ENCODE peak calls at places on chromosomes 16 and 17, in four cellular contexts. U is dorsolateral prefrontal cortex, H is ascending aorta, P is HFF-Myc. C is an unnamed sample.
A peak's percentile ranks its signal among the peaks of the same experiment; 100 is the strongest.

GRCh38 chr16:57778658-57779057 is 23.6 kb downstream of the KIFC3 start:
- DNase-seq in U (no peak), H (no peak), P (no peak), C (no peak)

GRCh38 chr16:84548971-84549844 is 44.7 kb upstream of the MEAK7 start:
- DNase-seq in U (no peak), H (no peak), P (no peak), C (no peak)

GRCh38 chr16:8963010-8963824 is 489 bp downstream of the USP7 start:
- DNase-seq in U (no peak), H (no peak), P (no peak), C (no peak)

GRCh38 chr16:30741461-30741914 is 6.7 kb upstream of the PHKG2 start:
- DNase-seq in U (no peak), H (no peak), P (peak; percentile 61), C (peak; percentile 92)

GRCh38 chr16:84687715-84688114 is 12.1 kb upstream of the USP10 start:
- DNase-seq in U (no peak), H (no peak), P (no peak), C (peak; percentile 96)

GRCh38 chr16:4376126-4376819 is 4.6 kb downstream of the VASN start:
- DNase-seq in U (peak; percentile 86), H (peak; percentile 78), P (no peak), C (peak; percentile 71)

GRCh38 chr17:16652847-16653366 is 743 bp downstream of the ZNF624 start:
- DNase-seq in U (no peak), H (no peak), P (no peak), C (peak; percentile 18)

GRCh38 chr17:4735825-4736651 is 3.6 kb upstream of the ZMYND15 start:
- DNase-seq in U (no peak), H (no peak), P (no peak), C (peak; percentile 25)

GRCh38 chr17:22138861-22139469 is 446.6 kb downstream of the KCNJ18 start:
- DNase-seq in U (no peak), H (no peak), P (no peak), C (no peak)

GRCh38 chr16:73390936-73391335 is 343.0 kb upstream of the ZFHX3 start:
- DNase-seq in U (no peak), H (no peak), P (no peak), C (no peak)

GRCh38 chr17:44198721-44199552 is 747 bp downstream of the ATXN7L3 start:
- DNase-seq in U (peak; percentile 41), H (no peak), P (no peak), C (peak; percentile 44)

GRCh38 chr17:1627987-1628855 is at the start of gene SLC43A2:
- DNase-seq in U (peak; percentile 88), H (no peak), P (no peak), C (peak; percentile 84)

GRCh38 chr17:45775576-45776011 is 8.5 kb upstream of the CRHR1 start:
- DNase-seq in U (no peak), H (no peak), P (no peak), C (no peak)

GRCh38 chr17:21363776-21364642 is 12.1 kb upstream of the KCNJ12 start:
- DNase-seq in U (no peak), H (no peak), P (no peak), C (no peak)

GRCh38 chr17:29571883-29572681 is 3.6 kb downstream of the TP53I13 start:
- DNase-seq in U (no peak), H (no peak), P (no peak), C (no peak)

GRCh38 chr16:49866533-49867155 is 10.7 kb upstream of the ZNF423 start:
- DNase-seq in U (no peak), H (no peak), P (no peak), C (no peak)

GRCh38 chr16:83390759-83391158 is 417.0 kb upstream of the HSBP1 start:
- DNase-seq in U (no peak), H (no peak), P (no peak), C (peak; percentile 23)

GRCh38 chr16:80208015-80208414 is 332.8 kb upstream of the DYNLRB2 start:
- DNase-seq in U (no peak), H (no peak), P (no peak), C (no peak)

DNA sequence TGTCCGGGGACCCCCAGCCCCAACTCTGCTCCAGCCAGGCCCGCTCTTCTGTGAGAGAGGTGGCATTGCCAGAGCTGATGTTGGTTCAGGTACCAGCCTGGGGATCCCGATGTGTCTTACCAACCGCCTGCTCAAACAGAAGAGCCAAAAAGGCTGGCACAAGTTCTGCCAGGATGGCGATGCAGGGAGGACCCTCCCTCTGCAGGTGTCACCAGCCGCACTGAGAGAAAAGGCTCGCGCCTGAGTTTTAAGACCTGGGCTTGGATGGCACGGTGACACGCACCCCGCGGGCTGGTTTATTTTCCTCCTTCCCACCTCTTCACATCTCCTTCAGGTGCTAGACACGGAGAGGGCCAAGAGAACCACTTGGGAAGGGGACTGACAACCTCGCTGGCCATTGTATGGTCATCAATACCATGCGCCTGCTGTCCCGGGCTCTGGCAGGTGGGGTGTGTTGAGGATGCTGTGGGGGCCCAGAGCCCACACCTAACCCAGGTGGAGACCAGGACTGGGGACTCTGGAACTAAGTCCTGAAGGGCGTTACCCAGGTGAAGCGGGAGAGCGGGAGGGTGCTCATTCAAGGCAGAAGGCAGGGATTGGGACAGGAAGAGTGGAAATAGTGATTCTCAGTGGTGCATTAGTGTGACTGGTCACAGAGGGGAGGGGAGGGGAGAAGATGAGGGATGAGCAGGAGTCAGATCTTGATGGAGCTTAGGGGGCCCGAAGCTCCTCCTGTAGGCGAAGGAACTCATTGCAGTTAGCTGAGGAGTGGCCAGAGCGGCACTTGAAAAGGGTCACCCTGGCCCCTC is 16.3 kb downstream of the FOXJ1 start:
- DNase-seq in U (no peak), H (no peak), P (no peak), C (peak; percentile 38)
- TF ChIP-seq CTCF in U (no peak), H (no peak), P (peak; percentile 39), C (peak; percentile 55)

GRCh38 chr16:2598133-2598641 is 60.4 kb downstream of the PDPK1 start:
- DNase-seq in U (no peak), H (no peak), P (no peak), C (no peak)
- H3K4me3 ChIP-seq in U (no peak overlapping the region), H (no peak overlapping the region), P (no peak overlapping the region), C (no peak overlapping the region)

GRCh38 chr17:82836823-82837357 is 2.9 kb downstream of the ZNF750 start:
- DNase-seq in U (no peak), H (no peak), P (no peak), C (no peak)
- TF ChIP-seq CTCF in U (no peak), H (no peak), P (no peak), C (peak; percentile 33)

GRCh38 chr17:75723201-75723930 is 2.1 kb downstream of the ITGB4 start:
- DNase-seq in U (no peak), H (no peak), P (no peak), C (no peak)
- H3K4me3 ChIP-seq in U (peak overlapping the region; percentile 72), H (no peak overlapping the region), P (no peak overlapping the region), C (no peak overlapping the region)

DNA sequence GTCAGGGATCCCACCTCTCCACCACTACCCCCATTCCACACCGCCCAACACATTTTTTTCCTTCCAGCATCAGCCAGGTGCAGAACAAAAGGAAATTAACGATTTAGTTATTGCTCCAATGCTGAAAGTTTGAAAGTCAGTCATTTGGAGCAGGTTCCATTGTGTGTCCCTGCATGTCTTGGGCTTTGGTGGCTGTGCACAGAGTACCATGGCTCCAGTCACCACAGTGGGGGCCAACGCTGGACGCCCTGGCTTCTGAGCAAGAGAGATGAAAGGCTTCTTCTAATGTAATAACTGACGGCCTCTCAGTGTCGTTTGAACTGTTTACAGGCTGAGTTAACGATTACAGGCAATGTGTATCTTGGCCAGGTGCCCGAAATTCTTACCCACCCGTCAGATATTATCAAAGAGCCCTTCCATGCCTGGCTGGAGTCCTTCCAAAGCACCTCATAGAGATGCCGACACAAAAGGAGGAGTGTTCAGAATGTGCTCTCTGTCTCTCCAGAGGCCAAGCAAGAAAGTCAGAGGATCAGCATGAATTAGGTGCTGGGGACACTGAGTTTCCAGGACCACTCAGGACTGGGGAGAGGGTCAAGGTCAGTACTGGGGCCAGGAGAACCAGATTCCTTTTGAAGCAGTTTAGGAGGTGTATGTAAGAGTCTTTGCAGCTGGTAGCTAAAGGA is 25.9 kb downstream of the RNF43 start:
- DNase-seq in U (no peak), H (no peak), P (no peak), C (peak; percentile 57)
- TF ChIP-seq CTCF in U (no peak), H (no peak), P (no peak), C (no peak)

DNA sequence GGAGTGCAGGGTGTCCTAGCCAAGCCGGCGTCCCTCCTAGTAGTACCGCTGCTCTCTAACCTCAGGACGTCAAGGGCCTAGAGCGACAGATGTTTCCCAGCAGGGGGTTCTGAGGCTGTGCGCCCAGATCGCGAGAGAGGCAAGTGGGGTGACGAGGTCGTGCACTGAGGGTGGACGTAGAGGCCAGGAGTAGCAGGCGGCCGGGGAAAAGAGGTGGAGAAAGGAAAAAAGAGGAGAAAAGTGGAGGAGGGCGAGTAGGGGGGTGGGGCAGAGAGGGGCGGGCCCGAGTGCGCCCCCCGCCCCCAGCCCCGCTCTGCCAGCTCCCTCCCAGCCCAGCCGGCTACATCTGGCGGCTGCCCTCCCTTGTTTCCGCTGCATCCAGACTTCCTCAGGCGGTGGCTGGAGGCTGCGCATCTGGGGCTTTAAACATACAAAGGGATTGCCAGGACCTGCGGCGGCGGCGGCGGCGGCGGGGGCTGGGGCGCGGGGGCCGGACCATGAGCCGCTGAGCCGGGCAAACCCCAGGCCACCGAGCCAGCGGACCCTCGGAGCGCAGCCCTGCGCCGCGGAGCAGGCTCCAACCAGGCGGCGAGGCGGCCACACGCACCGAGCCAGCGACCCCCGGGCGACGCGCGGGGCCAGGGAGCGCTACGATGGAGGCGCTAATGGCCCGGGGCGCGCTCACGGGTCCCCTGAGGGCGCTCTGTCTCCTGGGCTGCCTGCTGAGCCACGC is at the start of gene MMP2:
- DNase-seq in U (no peak), H (no peak), P (no peak), C (peak; percentile 75)
- H3K4me3 ChIP-seq in U (peak within 1 kb of the TSS; percentile 67), H (peak within 1 kb of the TSS; percentile 84), P (peak within 1 kb of the TSS; percentile 90), C (peak within 1 kb of the TSS; percentile 81)